ENCODE peak calls at places on chromosomes 5 and 9, in eight cellular contexts. W is nephron progenitor cell, T is tibial artery, O is iris pigment epithelial cell, B is GM23248, H is memory B cell, Z is anterior cingulate cortex, I is glutamatergic neuron. Y is an unnamed sample.

GRCh38 chr9:134522502-134522848 is 119.1 kb upstream of the COL5A1 start:
- DNase-seq in W (no peak), T (no peak), O (no peak), B (no peak), H (no peak), Z (no peak), I (no peak), Y (no peak)

GRCh38 chr5:67887648-67888047 is 327.9 kb upstream of the PIK3R1 start:
- DNase-seq in W (no peak), T (no peak), O (no peak), B (no peak), H (no peak), Z (no peak), I (no peak), Y (no peak)

GRCh38 chr5:106019271-106019670 is 1651.5 kb downstream of the EFNA5 start:
- DNase-seq in W (no peak), T (no peak), O (peak), B (no peak), H (no peak), Z (no peak), I (no peak), Y (no peak)

GRCh38 chr5:175696855-175697198 is 39.0 kb downstream of the HRH2 start:
- DNase-seq in W (no peak), T (no peak), O (no peak), B (no peak), H (no peak), Z (no peak), I (no peak), Y (no peak)

GRCh38 chr5:78717674-78718073 is 69.1 kb upstream of the LHFPL2 start:
- DNase-seq in W (no peak), T (no peak), O (peak), B (peak), H (no peak), Z (no peak), I (no peak), Y (no peak)

GRCh38 chr9:132525308-132525707 is 57.1 kb upstream of the BARHL1 start:
- DNase-seq in W (no peak), T (no peak), O (no peak), B (no peak), H (no peak), Z (no peak), I (no peak), Y (no peak)

GRCh38 chr5:171436804-171437285 is 17.4 kb downstream of the FGF18 start:
- DNase-seq in W (no peak), T (no peak), O (no peak), B (no peak), H (no peak), Z (no peak), I (no peak), Y (no peak)

GRCh38 chr5:40991168-40991980 is 79.8 kb downstream of the MROH2B start:
- DNase-seq in W (no peak), T (peak), O (peak), B (peak), H (no peak), Z (no peak), I (no peak), Y (no peak)

GRCh38 chr5:85716344-85717202 is 901.2 kb upstream of the COX7C start:
- DNase-seq in W (no peak), T (no peak), O (no peak), B (no peak), H (no peak), Z (no peak), I (no peak), Y (no peak)

GRCh38 chr5:177529247-177529901 is 12.6 kb upstream of the DDX41 start:
- DNase-seq in W (no peak), T (no peak), O (no peak), B (no peak), H (no peak), Z (no peak), I (no peak), Y (no peak)

GRCh38 chr5:7659420-7659819 is 191.5 kb downstream of the CFAP90 start:
- DNase-seq in W (no peak), T (no peak), O (no peak), B (no peak), H (no peak), Z (no peak), I (no peak), Y (no peak)

GRCh38 chr9:17813798-17814197 is 234.9 kb downstream of the SH3GL2 start:
- DNase-seq in W (no peak), T (no peak), O (no peak), B (no peak), H (no peak), Z (no peak), I (no peak), Y (no peak)

GRCh38 chr9:123348317-123348992 is 7.5 kb upstream of the CRB2 start:
- DNase-seq in W (no peak), T (no peak), O (no peak), B (no peak), H (no peak), Z (no peak), I (no peak), Y (no peak)

GRCh38 chr9:98899399-98900056 is 44.2 kb upstream of the COL15A1 start:
- DNase-seq in W (no peak), T (no peak), O (peak), B (peak), H (no peak), Z (no peak), I (no peak), Y (no peak)

GRCh38 chr9:35258665-35259474 is 97.1 kb downstream of the UNC13B start:
- DNase-seq in W (peak), T (peak), O (peak), B (peak), H (peak), Z (peak), I (peak), Y (peak)

Y was measured in neuronal stem cell.